ENCODE peak calls at places on chromosomes 11 and 22, in nine cellular contexts. J, G, F, B, A, W, U, V and L are unnamed samples.
A peak's percentile ranks its signal among the peaks of the same experiment; 100 is the strongest.

GRCh38 chr11:35473975-35474374 is 51.4 kb downstream of the PAMR1 start:
- DNase-seq in J (no peak), B (no peak), U (no peak), F (no peak), G (no peak), V (no peak), W (no peak), A (no peak), L (no peak)

GRCh38 chr11:9609002-9609759 is 35.7 kb downstream of the WEE1 start:
- DNase-seq in J (no peak), W (no peak), U (no peak), F (no peak), A (peak; percentile 40), V (no peak), G (no peak), B (no peak), L (no peak)

GRCh38 chr11:29093416-29093815 is 923.4 kb downstream of the KCNA4 start:
- DNase-seq in B (no peak), W (no peak), A (no peak), V (no peak), J (no peak), G (peak; percentile 78), U (no peak), F (no peak), L (no peak)

GRCh38 chr22:37329239-37330140 is 47.2 kb downstream of the CYTH4 start:
- DNase-seq in B (no peak), A (no peak), U (no peak), V (no peak), F (no peak), W (no peak), G (peak; percentile 51), J (no peak), L (no peak)

GRCh38 chr11:17513853-17514252 is 30.4 kb downstream of the USH1C start:
- DNase-seq in F (no peak), G (no peak), A (no peak), J (no peak), B (no peak), U (no peak), V (no peak), W (no peak), L (no peak)

GRCh38 chr22:28594076-28594783 is 85.4 kb downstream of the TTC28 start:
- DNase-seq in U (no peak), B (no peak), F (no peak), G (no peak), A (no peak), W (no peak), V (no peak), J (no peak), L (no peak)

GRCh38 chr11:28697920-28698827 is 590.0 kb downstream of the METTL15 start:
- DNase-seq in V (peak; percentile 62), U (peak; percentile 62), A (peak; percentile 43), B (peak; percentile 76), W (no peak), F (peak; percentile 33), J (peak; percentile 50), G (peak; percentile 16), L (peak; percentile 68)

GRCh38 chr11:118217575-118217974 is 7.2 kb downstream of the JAML start:
- DNase-seq in U (no peak), J (no peak), B (no peak), F (no peak), A (no peak), V (no peak), W (no peak), G (no peak), L (no peak)

GRCh38 chr22:30393322-30393680 is 3.5 kb upstream of the SEC14L2 start:
- DNase-seq in A (no peak), F (no peak), W (no peak), J (no peak), G (no peak), B (no peak), V (no peak), U (no peak), L (no peak)

GRCh38 chr22:30393885-30394284 is 2.9 kb upstream of the SEC14L2 start:
- DNase-seq in U (no peak), G (no peak), V (no peak), B (no peak), W (no peak), J (no peak), A (no peak), F (no peak), L (no peak)

GRCh38 chr22:30386960-30387848 is at the start of gene RNF215:
- DNase-seq in W (peak; percentile 96), A (peak; percentile 86), G (peak; percentile 21), B (peak; percentile 91), J (peak; percentile 74), F (peak; percentile 89), V (peak; percentile 93), U (peak; percentile 95), L (peak; percentile 91)

GRCh38 chr22:30392661-30393321 is 4.0 kb upstream of the SEC14L2 start:
- DNase-seq in J (no peak), U (no peak), F (no peak), B (no peak), V (peak; percentile 74), G (no peak), A (peak; percentile 62), W (no peak), L (no peak)

DNA sequence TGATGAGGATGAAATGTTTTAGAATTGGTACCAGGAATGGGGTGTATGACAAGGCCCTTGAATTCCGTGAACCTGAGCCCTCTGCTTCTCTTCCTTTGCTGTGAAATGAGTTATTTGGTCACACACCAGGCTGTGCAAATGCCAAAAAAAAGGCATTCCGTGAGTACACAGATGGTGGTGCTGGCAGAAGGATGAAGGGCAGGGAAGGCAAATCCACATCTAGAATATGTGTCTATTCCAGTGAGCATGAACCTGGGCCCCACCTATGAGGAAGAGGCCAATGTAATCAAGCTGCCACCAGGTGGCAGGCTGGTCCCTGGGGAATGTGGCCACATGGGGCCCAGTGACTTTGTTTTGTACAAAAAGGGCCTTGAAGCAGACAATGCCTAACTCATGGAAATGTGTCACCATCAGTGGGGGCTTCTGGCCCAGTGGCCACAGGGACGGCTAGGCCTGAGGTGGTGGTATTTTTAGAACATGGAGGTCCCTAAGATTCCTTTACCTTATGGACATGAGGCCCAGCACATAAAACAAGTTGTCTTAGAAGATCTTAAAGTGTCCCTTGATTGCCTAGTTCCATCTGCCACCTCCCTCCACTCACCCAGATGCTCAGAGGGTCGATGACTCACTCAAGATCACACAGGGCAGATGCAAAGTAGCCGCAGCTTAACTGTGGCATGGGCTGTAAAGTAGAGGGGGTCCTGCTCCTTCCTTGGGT is 3.9 kb upstream of the RNF215 start:
- DNase-seq in A (peak; percentile 94), W (peak; percentile 92), U (peak; percentile 79), G (peak; percentile 52), J (peak; percentile 35), V (peak; percentile 83), B (peak; percentile 73), F (peak; percentile 40), L (peak; percentile 84)
- H3K4me3 ChIP-seq in A (no peak overlapping the region), W (no peak overlapping the region), U (no peak overlapping the region), G (no peak overlapping the region), J (no peak overlapping the region), V (no peak overlapping the region), B (no peak overlapping the region), F (no peak overlapping the region), L (no peak overlapping the region)

GRCh38 chr11:43541993-43542392 is 138.5 kb upstream of the HSD17B12 start:
- DNase-seq in V (no peak), A (no peak), F (no peak), G (no peak), J (no peak), W (no peak), B (no peak), U (no peak), L (no peak)

GRCh38 chr11:43532046-43532445 is 148.5 kb upstream of the HSD17B12 start:
- DNase-seq in U (no peak), V (no peak), G (no peak), A (no peak), J (no peak), F (no peak), B (no peak), W (no peak), L (no peak)

GRCh38 chr11:43543313-43543712 is 137.2 kb upstream of the HSD17B12 start:
- DNase-seq in B (no peak), U (no peak), W (no peak), J (no peak), G (no peak), V (no peak), F (no peak), A (no peak), L (no peak)

GRCh38 chr11:43542734-43543133 is 137.8 kb upstream of the HSD17B12 start:
- DNase-seq in B (peak; percentile 25), J (no peak), W (no peak), U (no peak), V (no peak), A (no peak), F (no peak), G (no peak), L (no peak)

GRCh38 chr11:43537831-43538230 is 142.7 kb upstream of the HSD17B12 start:
- DNase-seq in B (no peak), J (no peak), V (no peak), F (no peak), U (no peak), W (no peak), G (no peak), A (no peak), L (no peak)
- H3K4me1 ChIP-seq in B (peaks cover 5% of the 10 kb centered on the region), J (no peaks in the 10 kb centered on the region), V (no peaks in the 10 kb centered on the region), F (no peaks in the 10 kb centered on the region), U (no peaks in the 10 kb centered on the region), W (no peaks in the 10 kb centered on the region), G (no peaks in the 10 kb centered on the region), A (no peaks in the 10 kb centered on the region), L (no peaks in the 10 kb centered on the region)

GRCh38 chr22:48424661-48425060 is 1403.0 kb downstream of the BRD1 start:
- DNase-seq in A (no peak), B (no peak), W (no peak), G (no peak), V (no peak), J (no peak), F (no peak), U (no peak), L (no peak)

GRCh38 chr22:48425091-48425506 is 1402.6 kb downstream of the BRD1 start:
- DNase-seq in W (no peak), G (no peak), V (peak; percentile 61), A (no peak), B (no peak), F (no peak), U (peak; percentile 21), J (no peak), L (no peak)

GRCh38 chr22:48428556-48429371 is 1398.9 kb downstream of the BRD1 start:
- DNase-seq in V (no peak), A (no peak), J (no peak), F (no peak), B (no peak), G (peak; percentile 73), U (no peak), W (no peak), L (no peak)

GRCh38 chr22:48427731-48428211 is 1399.9 kb downstream of the BRD1 start:
- DNase-seq in V (peak; percentile 50), J (no peak), F (no peak), G (no peak), U (peak; percentile 21), B (no peak), W (no peak), A (no peak), L (no peak)

GRCh38 chr22:48426466-48427380 is 1401.0 kb downstream of the BRD1 start:
- DNase-seq in A (no peak), J (no peak), B (no peak), G (no peak), F (no peak), W (no peak), V (peak; percentile 42), U (peak; percentile 14), L (no peak)
- H3K9me3 ChIP-seq in A (no peaks in the 10 kb centered on the region), J (no peaks in the 10 kb centered on the region), B (no peaks in the 10 kb centered on the region), G (no peaks in the 10 kb centered on the region), F (no peaks in the 10 kb centered on the region), W (no peaks in the 10 kb centered on the region), V (no peaks in the 10 kb centered on the region), U (no peaks in the 10 kb centered on the region), L (no peaks in the 10 kb centered on the region)

GRCh38 chr22:45105281-45105700 is 58.4 kb upstream of the NUP50 start:
- DNase-seq in G (peak; percentile 50), A (no peak), U (no peak), J (no peak), B (no peak), F (no peak), W (no peak), V (no peak), L (peak; percentile 15)
- H3K4me3 ChIP-seq in G (peak overlapping the region; percentile 48), A (no peak overlapping the region), U (no peak overlapping the region), J (no peak overlapping the region), B (no peak overlapping the region), F (no peak overlapping the region), W (no peak overlapping the region), V (no peak overlapping the region), L (no peak overlapping the region)